ENCODE peak calls at places on chromosomes 11 and 22, in seven cellular contexts. Q is HCT116, P is GM23338, N is spleen, G is suprapubic skin, R is breast epithelium, D is stomach. X is an unnamed sample.

GRCh38 chr11:133541331-133542095 is 9.2 kb upstream of the OPCML start:
- DNase-seq in Q (no peak), P (peak; percentile 98), N (no peak), G (no peak), R (no peak), D (no peak), X (no peak)

GRCh38 chr11:79045018-79045787 is 395.6 kb downstream of the TENM4 start:
- DNase-seq in Q (no peak), P (no peak), N (no peak), G (no peak), R (no peak), D (no peak), X (no peak)

GRCh38 chr11:65588199-65589054 is 7.2 kb downstream of the KCNK7 start:
- DNase-seq in Q (no peak), P (peak; percentile 88), N (peak; percentile 92), G (no peak), R (no peak), D (peak; percentile 80), X (peak; percentile 44)

GRCh38 chr22:23969071-23969470 is 2.4 kb downstream of the DDTL start:
- DNase-seq in Q (no peak), P (no peak), N (no peak), G (no peak), R (no peak), D (no peak), X (no peak)

GRCh38 chr11:117691206-117691490 is 105.9 kb downstream of the DSCAML1 start:
- DNase-seq in Q (no peak), P (no peak), N (no peak), G (no peak), R (no peak), D (no peak), X (no peak)

GRCh38 chr11:11931461-11932055 is 76.9 kb downstream of the DKK3 start:
- DNase-seq in Q (peak; percentile 38), P (peak; percentile 75), N (no peak), G (no peak), R (no peak), D (no peak), X (peak; percentile 12)

GRCh38 chr11:13963169-13963948 is 836 bp downstream of the SPON1 start:
- DNase-seq in Q (no peak), P (peak; percentile 58), N (peak; percentile 82), G (no peak), R (no peak), D (no peak), X (no peak)

GRCh38 chr11:12695878-12696277 is 21.7 kb downstream of the TEAD1 start:
- DNase-seq in Q (no peak), P (no peak), N (no peak), G (no peak), R (no peak), D (no peak), X (no peak)

GRCh38 chr11:14248577-14248976 is 110.4 kb downstream of the RRAS2 start:
- DNase-seq in Q (no peak), P (peak; percentile 64), N (no peak), G (no peak), R (no peak), D (no peak), X (no peak)

GRCh38 chr22:35559354-35560005 is 18.8 kb downstream of the RASD2 start:
- DNase-seq in Q (no peak), P (no peak), N (no peak), G (no peak), R (no peak), D (no peak), X (no peak)

GRCh38 chr11:203056-203944 is 3.9 kb downstream of the BET1L start:
- DNase-seq in Q (no peak), P (no peak), N (no peak), G (peak; percentile 71), R (no peak), D (peak; percentile 17), X (peak; percentile 1)

GRCh38 chr22:20221421-20222340 is 46.4 kb downstream of the RTN4R start:
- DNase-seq in Q (no peak), P (no peak), N (no peak), G (no peak), R (no peak), D (peak; percentile 88), X (no peak)

GRCh38 chr11:61749607-61750217 is 2.7 kb upstream of the MYRF start:
- DNase-seq in Q (no peak), P (peak; percentile 41), N (no peak), G (no peak), R (no peak), D (no peak), X (no peak)

GRCh38 chr22:47333625-47334024 is 571.2 kb downstream of the TBC1D22A start:
- DNase-seq in Q (peak; percentile 56), P (no peak), N (no peak), G (no peak), R (no peak), D (no peak), X (peak; percentile 23)

GRCh38 chr11:587978-588380 is 11.7 kb downstream of the PHRF1 start:
- DNase-seq in Q (no peak), P (no peak), N (no peak), G (no peak), R (no peak), D (no peak), X (no peak)

GRCh38 chr22:23071163-23072034 is 1.1 kb downstream of the GNAZ start:
- DNase-seq in Q (no peak), P (no peak), N (peak; percentile 75), G (peak; percentile 59), R (no peak), D (no peak), X (no peak)

GRCh38 chr22:23033116-23033905 is 37.0 kb upstream of the GNAZ start:
- DNase-seq in Q (no peak), P (no peak), N (no peak), G (no peak), R (peak; percentile 45), D (no peak), X (no peak)

GRCh38 chr11:33701831-33702230 is 1.2 kb upstream of the C11orf91 start:
- DNase-seq in Q (no peak), P (no peak), N (no peak), G (no peak), R (peak; percentile 60), D (peak; percentile 39), X (no peak)

GRCh38 chr11:33701302-33701701 is 676 bp upstream of the C11orf91 start:
- DNase-seq in Q (no peak), P (no peak), N (no peak), G (no peak), R (no peak), D (no peak), X (no peak)

GRCh38 chr11:33703234-33703633 is 2.6 kb upstream of the C11orf91 start:
- DNase-seq in Q (no peak), P (no peak), N (no peak), G (no peak), R (no peak), D (no peak), X (no peak)

GRCh38 chr11:33704240-33705002 is 3.8 kb upstream of the C11orf91 start:
- DNase-seq in Q (no peak), P (no peak), N (no peak), G (no peak), R (no peak), D (no peak), X (no peak)

DNA sequence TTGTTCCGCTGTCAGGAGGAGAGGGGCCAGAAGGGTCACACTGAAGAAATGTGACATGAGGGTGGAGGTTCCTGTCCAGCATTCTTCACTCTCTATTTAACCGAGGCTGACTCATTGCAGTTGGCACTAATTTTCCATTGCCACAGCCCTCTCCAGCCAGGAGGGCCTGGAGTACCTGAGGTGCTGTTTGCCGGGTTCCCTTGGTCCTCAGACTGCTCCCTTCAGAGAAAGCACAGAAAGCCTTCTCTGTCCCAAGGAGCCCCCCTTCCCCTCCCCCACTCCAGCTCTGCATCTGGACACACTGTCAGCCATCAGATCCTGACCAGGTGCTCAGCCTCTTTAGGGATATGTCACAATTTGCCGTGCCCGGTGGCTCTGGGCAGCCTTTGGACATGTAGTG is 3.1 kb upstream of the C11orf91 start:
- DNase-seq in Q (no peak), P (no peak), N (no peak), G (no peak), R (peak; percentile 63), D (peak; percentile 49), X (no peak)
- TF ChIP-seq POLR2AphosphoS5 in Q (peak; percentile 5), P (no peak), N (no peak), G (no peak), R (peak; percentile 23), D (no peak), X (no peak)

GRCh38 chr22:48972979-48973693 is 854.5 kb downstream of the BRD1 start:
- DNase-seq in Q (no peak), P (no peak), N (no peak), G (no peak), R (no peak), D (no peak), X (peak; percentile 2)

GRCh38 chr22:48973694-48974041 is 854.0 kb downstream of the BRD1 start:
- DNase-seq in Q (no peak), P (no peak), N (no peak), G (no peak), R (no peak), D (no peak), X (no peak)

DNA sequence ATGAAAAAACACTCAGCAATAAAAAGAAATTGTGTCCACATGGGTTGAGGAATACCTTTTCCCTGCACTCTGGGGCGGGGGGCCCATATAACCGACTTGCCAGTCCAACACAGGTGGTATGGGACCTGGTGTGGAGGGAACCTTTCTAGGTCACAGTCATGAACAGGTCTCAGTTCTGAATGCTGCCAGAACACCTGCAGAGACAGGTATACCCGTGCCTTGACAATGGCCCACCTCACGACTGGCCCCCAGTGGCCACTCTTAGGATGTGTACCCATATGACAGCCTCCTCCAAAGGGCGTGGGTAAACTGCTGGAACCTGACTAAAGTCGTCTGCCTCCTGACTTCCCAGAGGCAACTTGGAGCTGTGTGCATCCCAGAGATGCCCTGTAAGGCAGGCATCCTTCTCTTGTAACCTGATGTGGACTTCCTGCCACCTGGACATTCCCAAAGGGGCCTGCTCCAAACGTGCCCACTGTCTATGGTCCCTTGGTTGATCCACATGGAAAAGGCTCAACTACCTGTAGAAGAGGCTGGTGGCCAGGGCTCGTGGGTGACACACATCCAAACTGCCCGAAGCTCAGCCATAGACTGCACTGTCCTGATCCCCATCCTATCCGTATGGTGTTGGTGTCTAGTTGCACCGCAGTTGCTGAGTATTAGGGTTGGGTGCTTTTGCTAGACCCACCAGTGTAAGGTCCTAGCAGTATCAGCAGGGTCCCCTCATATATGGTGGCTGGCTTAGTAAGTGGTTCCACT is 859.3 kb downstream of the BRD1 start:
- DNase-seq in Q (peak; percentile 23), P (no peak), N (peak; percentile 51), G (no peak), R (peak; percentile 17), D (peak; percentile 26), X (peak; percentile 28)
- TF ChIP-seq CTCF in Q (peak; percentile 70), P (no peak), N (no peak), G (no peak), R (no peak), D (no peak), X (peak; percentile 47)

GRCh38 chr11:90426442-90426841 is 203.6 kb upstream of the CHORDC1 start:
- DNase-seq in Q (no peak), P (no peak), N (no peak), G (no peak), R (no peak), D (no peak), X (no peak)
- TF ChIP-seq POLR2AphosphoS5 in Q (no peak), P (no peak), N (no peak), G (no peak), R (no peak), D (no peak), X (no peak)

DNA sequence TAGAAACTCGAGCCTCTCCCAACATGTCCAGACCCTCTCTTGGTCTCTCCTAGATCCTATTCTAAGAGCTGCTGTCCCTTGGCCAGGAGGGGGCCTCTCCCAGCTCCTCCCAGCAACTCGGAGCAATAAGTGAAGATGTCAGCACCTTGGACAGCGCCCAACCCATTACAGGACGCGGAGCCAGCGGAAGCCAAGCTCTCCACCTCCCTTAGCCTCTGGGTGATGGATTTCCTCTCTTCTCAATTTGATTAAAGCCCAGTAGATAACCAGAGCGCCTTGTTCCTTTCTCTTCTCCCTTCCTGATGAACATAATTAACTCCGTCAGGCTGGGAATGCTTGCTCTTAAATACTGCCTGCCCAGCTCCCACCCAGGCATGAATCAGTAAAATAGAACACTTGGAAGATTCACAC is 26.2 kb upstream of the TPBGL start:
- DNase-seq in Q (peak; percentile 48), P (peak; percentile 99), N (no peak), G (peak; percentile 86), R (no peak), D (peak; percentile 75), X (peak; percentile 45)
- TF ChIP-seq CTCF in Q (peak; percentile 35), P (peak; percentile 64), N (no peak), G (no peak), R (no peak), D (no peak), X (no peak)